ENCODE peak calls at places on chromosomes 11 and 22, in nine cellular contexts. V, I, R, T, S, M, E, U and X are unnamed samples.

GRCh38 chr11:75199412-75199955 is 41.1 kb upstream of the TPBGL start:
- DNase-seq in R (no peak), E (no peak), U (no peak), M (no peak), V (no peak), T (no peak), S (no peak), I (peak), X (no peak)

GRCh38 chr11:45413156-45413833 is 127.2 kb upstream of the SYT13 start:
- DNase-seq in V (no peak), T (no peak), M (no peak), I (no peak), E (no peak), S (no peak), U (no peak), R (no peak), X (no peak)

GRCh38 chr11:73376803-73377629 is 817 bp downstream of the RELT start:
- DNase-seq in S (peak), E (no peak), V (no peak), R (peak), I (peak), M (peak), U (peak), T (peak), X (no peak)

GRCh38 chr11:72030428-72031045 is 31.8 kb downstream of the IL18BP start:
- DNase-seq in R (no peak), S (no peak), V (no peak), M (no peak), I (no peak), E (no peak), T (no peak), U (no peak), X (no peak)

GRCh38 chr11:13772223-13773046 is 104.0 kb downstream of the FAR1 start:
- DNase-seq in M (peak), R (no peak), V (peak), T (peak), I (peak), S (peak), U (peak), E (no peak), X (peak)

GRCh38 chr11:127564803-127565202 is 564.2 kb upstream of the KIRREL3 start:
- DNase-seq in S (no peak), U (peak), R (no peak), M (no peak), T (no peak), I (no peak), V (no peak), E (no peak), X (no peak)

GRCh38 chr11:69509381-69509780 is 27.9 kb downstream of the LINC01488 start:
- DNase-seq in U (no peak), E (no peak), T (no peak), S (no peak), R (no peak), M (no peak), I (no peak), V (no peak), X (no peak)

GRCh38 chr22:17430298-17430900 is 61.1 kb downstream of the CECR2 start:
- DNase-seq in M (no peak), V (no peak), U (no peak), I (no peak), E (no peak), S (no peak), T (peak), R (no peak), X (no peak)

GRCh38 chr11:65538232-65538914 is 13.5 kb downstream of the SCYL1 start:
- DNase-seq in U (no peak), M (no peak), R (no peak), T (no peak), S (no peak), I (no peak), E (no peak), V (no peak), X (no peak)

GRCh38 chr22:22787805-22788459 is 99.7 kb upstream of the IGLL5 start:
- DNase-seq in E (no peak), S (peak), T (peak), M (peak), I (peak), V (peak), R (peak), U (peak), X (peak)

GRCh38 chr11:1880746-1881441 is 10.8 kb downstream of the PRR33 start:
- DNase-seq in R (no peak), E (no peak), I (no peak), U (no peak), T (no peak), S (no peak), V (no peak), M (no peak), X (no peak)

GRCh38 chr11:119888119-119888518 is 159.1 kb upstream of the NECTIN1 start:
- DNase-seq in E (no peak), R (no peak), U (no peak), T (no peak), M (no peak), V (no peak), S (no peak), I (no peak), X (no peak)

GRCh38 chr11:128900468-128900867 is 9.3 kb downstream of the KCNJ5 start:
- DNase-seq in U (no peak), R (no peak), T (no peak), S (no peak), V (no peak), I (no peak), E (no peak), M (no peak), X (no peak)

GRCh38 chr22:25146906-25147754 is 52.5 kb upstream of the CRYBB3 start:
- DNase-seq in M (no peak), I (peak), V (no peak), E (no peak), R (no peak), S (no peak), U (no peak), T (no peak), X (no peak)

GRCh38 chr11:126363706-126364245 is 8.3 kb downstream of the ST3GAL4 start:
- DNase-seq in U (no peak), E (peak), I (no peak), T (no peak), S (no peak), R (peak), M (no peak), V (no peak), X (no peak)

GRCh38 chr11:118619444-118620205 is 12.2 kb downstream of the PHLDB1 start:
- DNase-seq in I (no peak), T (peak), M (no peak), U (peak), V (no peak), E (no peak), R (no peak), S (no peak), X (no peak)

GRCh38 chr11:9302448-9302847 is 11.9 kb downstream of the TMEM41B start:
- DNase-seq in I (no peak), T (no peak), M (no peak), V (no peak), E (no peak), R (no peak), S (no peak), U (no peak), X (no peak)

GRCh38 chr11:107591098-107591445 is at the start of gene ELMOD1:
- DNase-seq in U (peak), T (peak), R (peak), E (peak), S (peak), I (peak), V (peak), M (peak), X (no peak)

GRCh38 chr11:1832181-1832988 is 2.4 kb upstream of the SYT8 start:
- DNase-seq in E (no peak), R (peak), S (peak), M (peak), I (peak), T (no peak), U (peak), V (peak), X (no peak)

GRCh38 chr11:82790723-82791487 is 57.2 kb upstream of the FAM181B start:
- DNase-seq in E (no peak), U (no peak), R (no peak), V (no peak), S (no peak), I (no peak), T (no peak), M (no peak), X (no peak)

GRCh38 chr11:20770421-20770935 is 101.1 kb downstream of the NELL1 start:
- DNase-seq in I (no peak), R (no peak), M (no peak), U (no peak), V (no peak), E (no peak), S (no peak), T (no peak), X (no peak)

GRCh38 chr11:35605691-35606090 is 12.6 kb upstream of the FJX1 start:
- DNase-seq in E (peak), M (no peak), R (peak), U (no peak), T (no peak), S (no peak), I (no peak), V (no peak), X (no peak)

GRCh38 chr11:123235117-123235686 is 40.2 kb upstream of the CLMP start:
- DNase-seq in V (peak), I (no peak), S (peak), T (no peak), E (no peak), U (no peak), R (peak), M (peak), X (no peak)

GRCh38 chr11:612961-613300 is 2.8 kb downstream of the IRF7 start:
- DNase-seq in M (no peak), T (no peak), S (no peak), I (no peak), U (no peak), E (no peak), V (no peak), R (no peak), X (no peak)

GRCh38 chr11:85869776-85870175 is 14.6 kb downstream of the CCDC83 start:
- DNase-seq in T (no peak), E (no peak), R (no peak), M (no peak), S (no peak), V (no peak), I (no peak), U (no peak), X (no peak)

GRCh38 chr11:79617561-79617960 is 176.7 kb upstream of the TENM4 start:
- DNase-seq in V (no peak), T (peak), M (no peak), I (no peak), U (no peak), R (no peak), E (no peak), S (no peak), X (no peak)

GRCh38 chr11:130359419-130359818 is 44.7 kb upstream of the ZBTB44 start:
- DNase-seq in E (no peak), U (no peak), M (no peak), V (no peak), I (no peak), S (no peak), T (no peak), R (no peak), X (no peak)

GRCh38 chr11:44579172-44579804 is 13.8 kb downstream of the CD82 start:
- DNase-seq in S (no peak), T (no peak), I (no peak), R (peak), M (no peak), V (no peak), E (no peak), U (no peak), X (no peak)

GRCh38 chr22:20552913-20553401 is 45.5 kb downstream of the MED15 start:
- DNase-seq in M (no peak), E (no peak), S (no peak), T (no peak), I (no peak), U (no peak), R (no peak), V (no peak), X (no peak)

GRCh38 chr11:134997652-134998320 is 585.7 kb upstream of the B3GAT1 start:
- DNase-seq in M (no peak), T (no peak), E (no peak), S (no peak), U (no peak), I (no peak), V (no peak), R (no peak), X (no peak)